ENCODE peak calls at places on chromosome 20, in eight cellular contexts. L is adrenal gland; Z is CD8-positive, alpha-beta T cell; O is choroid plexus epithelial cell; H is heart right ventricle; B is esophagus squamous epithelium; R is lower lobe of right lung; D is H1. A is an unnamed sample.

GRCh38 chr20:61169870-61170269 is 82.2 kb upstream of the CDH4 start:
- DNase-seq in Z (no peak), H (no peak), O (no peak), L (no peak), B (no peak), D (no peak), R (no peak), A (no peak)

GRCh38 chr20:34544109-34544793 is 14.3 kb upstream of the MAP1LC3A start:
- DNase-seq in Z (no peak), B (no peak), L (no peak), R (peak), D (no peak), O (peak), H (no peak), A (no peak)

GRCh38 chr20:611843-612185 is 1.7 kb upstream of the TCF15 start:
- DNase-seq in Z (no peak), L (no peak), D (no peak), O (no peak), B (no peak), R (peak), H (no peak), A (no peak)

GRCh38 chr20:31712112-31712553 is 10.5 kb downstream of the BCL2L1 start:
- DNase-seq in L (peak), Z (no peak), D (no peak), H (no peak), R (no peak), O (no peak), B (no peak), A (peak)

GRCh38 chr20:41366546-41367392 is at the start of gene EMILIN3:
- DNase-seq in D (no peak), H (no peak), B (no peak), Z (no peak), L (no peak), R (no peak), O (no peak), A (no peak)

GRCh38 chr20:53215166-53215565 is 243.0 kb downstream of the TSHZ2 start:
- DNase-seq in O (no peak), H (no peak), R (no peak), D (no peak), Z (no peak), B (no peak), L (no peak), A (no peak)

GRCh38 chr20:61205769-61206168 is 46.3 kb upstream of the CDH4 start:
- DNase-seq in R (no peak), L (no peak), D (no peak), B (no peak), O (no peak), H (no peak), Z (no peak), A (no peak)

GRCh38 chr20:52049001-52049731 is 142.4 kb downstream of the ZFP64 start:
- DNase-seq in D (no peak), L (no peak), O (peak), R (no peak), H (no peak), B (no peak), Z (no peak), A (no peak)

GRCh38 chr20:1185781-1186334 is 1.1 kb upstream of the TMEM74B start:
- DNase-seq in L (peak), H (peak), Z (peak), D (peak), R (peak), O (peak), B (no peak), A (peak)

GRCh38 chr20:60470366-60470765 is 512.1 kb downstream of the CDH26 start:
- DNase-seq in R (no peak), Z (no peak), O (no peak), L (no peak), H (no peak), B (no peak), D (no peak), A (no peak)

GRCh38 chr20:51428451-51429143 is 113.9 kb downstream of the NFATC2 start:
- DNase-seq in R (no peak), H (peak), L (no peak), D (no peak), Z (no peak), O (peak), B (no peak), A (no peak)

GRCh38 chr20:18304618-18305017 is 16.3 kb downstream of the ZNF133 start:
- DNase-seq in O (peak), B (no peak), R (no peak), D (no peak), H (no peak), Z (no peak), L (no peak), A (no peak)
- TF ChIP-seq CTCF in O (peak), B (no peak), R (no peak), D (peak), H (no peak), Z (no peak), L (no peak), A (no peak)

GRCh38 chr20:2421247-2421646 is 40.5 kb downstream of the TGM6 start:
- DNase-seq in D (no peak), O (peak), Z (no peak), R (no peak), B (no peak), H (no peak), L (no peak), A (no peak)
- TF ChIP-seq CTCF in D (no peak), O (no peak), Z (no peak), R (no peak), B (no peak), H (no peak), L (peak), A (no peak)

DNA sequence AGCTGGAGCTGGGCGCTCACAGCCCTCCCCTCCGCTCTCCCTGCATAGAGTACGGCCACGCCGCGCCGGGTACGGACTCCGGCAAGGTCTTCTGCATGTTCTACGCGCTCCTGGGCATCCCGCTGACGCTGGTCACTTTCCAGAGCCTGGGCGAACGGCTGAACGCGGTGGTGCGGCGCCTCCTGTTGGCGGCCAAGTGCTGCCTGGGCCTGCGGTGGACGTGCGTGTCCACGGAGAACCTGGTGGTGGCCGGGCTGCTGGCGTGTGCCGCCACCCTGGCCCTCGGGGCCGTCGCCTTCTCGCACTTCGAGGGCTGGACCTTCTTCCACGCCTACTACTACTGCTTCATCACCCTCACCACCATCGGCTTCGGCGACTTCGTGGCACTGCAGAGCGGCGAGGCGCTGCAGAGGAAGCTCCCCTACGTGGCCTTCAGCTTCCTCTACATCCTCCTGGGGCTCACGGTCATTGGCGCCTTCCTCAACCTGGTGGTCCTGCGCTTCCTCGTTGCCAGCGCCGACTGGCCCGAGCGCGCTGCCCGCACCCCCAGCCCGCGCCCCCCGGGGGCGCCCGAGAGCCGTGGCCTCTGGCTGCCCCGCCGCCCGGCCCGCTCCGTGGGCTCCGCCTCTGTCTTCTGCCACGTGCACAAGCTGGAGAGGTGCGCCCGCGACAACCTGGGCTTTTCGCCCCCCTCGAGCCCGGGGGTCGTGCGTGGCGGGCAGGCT is 4.6 kb downstream of the KCNK15 start:
- DNase-seq in H (no peak), R (no peak), L (no peak), O (no peak), B (no peak), D (no peak), Z (no peak), A (no peak)
- TF ChIP-seq CTCF in H (peak), R (peak), L (no peak), O (no peak), B (no peak), D (peak), Z (no peak), A (peak)

DNA sequence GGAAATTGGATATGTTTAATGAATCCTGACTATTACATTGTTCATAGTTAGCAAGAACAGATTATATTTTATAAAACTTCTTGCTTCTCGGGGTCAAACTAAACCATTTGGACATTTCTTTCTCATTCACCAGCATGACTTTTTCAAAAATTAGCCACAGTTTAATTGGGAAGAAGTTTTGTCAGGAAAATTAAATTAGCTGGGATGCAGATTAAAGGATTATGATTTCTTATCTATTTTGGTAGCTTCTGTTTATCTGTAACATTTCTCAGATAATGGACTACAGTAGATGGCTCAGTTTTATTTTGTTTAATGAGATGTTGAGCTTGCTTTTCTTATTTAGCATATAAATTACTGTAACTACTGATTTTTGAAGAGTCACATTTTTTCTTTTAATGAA is 26.4 kb upstream of the TMX4 start:
- DNase-seq in B (no peak), Z (no peak), D (no peak), R (no peak), L (no peak), H (no peak), O (no peak), A (no peak)
- TF ChIP-seq CTCF in B (no peak), Z (no peak), D (no peak), R (no peak), L (no peak), H (no peak), O (no peak), A (no peak)